ENCODE peak calls at places on chromosomes 16 and 17, in five cellular contexts. T is AG04450; O is CD8-positive, alpha-beta T cell; B is PC-3; E is stomach. S is an unnamed sample.

GRCh38 chr17:37516131-37516561 is 26.5 kb downstream of the DUSP14 start:
- DNase-seq in T (no peak), O (no peak), B (no peak), E (no peak), S (no peak)

GRCh38 chr17:6366144-6366755 is 68.7 kb downstream of the AIPL1 start:
- DNase-seq in T (no peak), O (no peak), B (peak), E (no peak), S (no peak)

GRCh38 chr17:63358111-63358839 is 87.8 kb downstream of the CYB561 start:
- DNase-seq in T (peak), O (no peak), B (no peak), E (no peak), S (no peak)

GRCh38 chr16:17367932-17368331 is 102.8 kb downstream of the XYLT1 start:
- DNase-seq in T (no peak), O (no peak), B (no peak), E (no peak), S (no peak)

GRCh38 chr17:80887639-80888175 is 103.9 kb upstream of the CHMP6 start:
- DNase-seq in T (no peak), O (no peak), B (no peak), E (no peak), S (no peak)

GRCh38 chr17:50939795-50940684 is 73.9 kb upstream of the TOB1 start:
- DNase-seq in T (no peak), O (no peak), B (no peak), E (no peak), S (peak)

GRCh38 chr17:21166599-21167265 is 40.0 kb downstream of the DHRS7B start:
- DNase-seq in T (no peak), O (no peak), B (no peak), E (no peak), S (no peak)

GRCh38 chr16:56610017-56610608 is 1.7 kb downstream of the MT2A start:
- DNase-seq in T (no peak), O (peak), B (peak), E (peak), S (peak)

GRCh38 chr16:85303354-85303883 is 191.1 kb upstream of the CIBAR2 start:
- DNase-seq in T (no peak), O (peak), B (no peak), E (peak), S (peak)

GRCh38 chr17:7745748-7746470 is 28.4 kb downstream of the DNAH2 start:
- DNase-seq in T (peak), O (no peak), B (peak), E (no peak), S (peak)

GRCh38 chr16:85995591-85996461 is 96.9 kb downstream of the IRF8 start:
- DNase-seq in T (no peak), O (no peak), B (no peak), E (peak), S (no peak)

GRCh38 chr17:42845918-42846593 is 1.7 kb downstream of the AOC2 start:
- DNase-seq in T (no peak), O (no peak), B (peak), E (no peak), S (no peak)

GRCh38 chr17:11899494-11899893 is 97.8 kb downstream of the ZNF18 start:
- DNase-seq in T (no peak), O (no peak), B (peak), E (no peak), S (no peak)

GRCh38 chr16:70582280-70582978 is 58.8 kb downstream of the SF3B3 start:
- DNase-seq in T (no peak), O (no peak), B (no peak), E (no peak), S (no peak)

GRCh38 chr16:9996191-9996590 is 186.0 kb downstream of the GRIN2A start:
- DNase-seq in T (no peak), O (no peak), B (no peak), E (no peak), S (no peak)

GRCh38 chr16:58197314-58198012 is 443 bp downstream of the CSNK2A2 start:
- DNase-seq in T (no peak), O (peak), B (no peak), E (no peak), S (no peak)

GRCh38 chr17:19975601-19976000 is 2.0 kb downstream of the AKAP10 start:
- DNase-seq in T (no peak), O (no peak), B (no peak), E (no peak), S (no peak)

GRCh38 chr17:65855245-65855644 is 293.8 kb upstream of the AXIN2 start:
- DNase-seq in T (no peak), O (no peak), B (peak), E (no peak), S (no peak)

GRCh38 chr17:80596760-80597608 is 52.3 kb downstream of the RPTOR start:
- DNase-seq in T (no peak), O (no peak), B (peak), E (no peak), S (no peak)

GRCh38 chr16:86579268-86580062 is 1.1 kb downstream of the FOXL1 start:
- DNase-seq in T (no peak), O (no peak), B (no peak), E (no peak), S (no peak)

GRCh38 chr17:60602385-60602742 is 2.4 kb downstream of the PPM1D start:
- DNase-seq in T (no peak), O (no peak), B (peak), E (no peak), S (no peak)

GRCh38 chr17:42067371-42068180 is 17.2 kb upstream of the C17orf113 start:
- DNase-seq in T (no peak), O (peak), B (peak), E (peak), S (no peak)

GRCh38 chr16:11253009-11253994 is 2.7 kb downstream of the SOCS1 start:
- DNase-seq in T (no peak), O (peak), B (no peak), E (no peak), S (no peak)

GRCh38 chr16:84396537-84397008 is 28.2 kb downstream of the ATP2C2 start:
- DNase-seq in T (no peak), O (no peak), B (peak), E (no peak), S (no peak)

GRCh38 chr16:56847173-56847948 is 17.6 kb upstream of the SLC12A3 start:
- DNase-seq in T (no peak), O (no peak), B (no peak), E (no peak), S (no peak)

GRCh38 chr16:89155851-89156739 is 15.5 kb upstream of the CDH15 start:
- DNase-seq in T (no peak), O (no peak), B (no peak), E (peak), S (no peak)

GRCh38 chr16:51872536-51872935 is 674.4 kb downstream of the TOX3 start:
- DNase-seq in T (no peak), O (no peak), B (no peak), E (no peak), S (no peak)

GRCh38 chr17:31096106-31096436 is 1.3 kb downstream of the NF1 start:
- DNase-seq in T (no peak), O (no peak), B (peak), E (no peak), S (no peak)

GRCh38 chr17:2158011-2158410 is 103.1 kb downstream of the HIC1 start:
- DNase-seq in T (peak), O (no peak), B (no peak), E (no peak), S (peak)

GRCh38 chr17:3911271-3912053 is 4.8 kb downstream of the P2RX1 start:
- DNase-seq in T (no peak), O (peak), B (no peak), E (no peak), S (peak)

DNA sequence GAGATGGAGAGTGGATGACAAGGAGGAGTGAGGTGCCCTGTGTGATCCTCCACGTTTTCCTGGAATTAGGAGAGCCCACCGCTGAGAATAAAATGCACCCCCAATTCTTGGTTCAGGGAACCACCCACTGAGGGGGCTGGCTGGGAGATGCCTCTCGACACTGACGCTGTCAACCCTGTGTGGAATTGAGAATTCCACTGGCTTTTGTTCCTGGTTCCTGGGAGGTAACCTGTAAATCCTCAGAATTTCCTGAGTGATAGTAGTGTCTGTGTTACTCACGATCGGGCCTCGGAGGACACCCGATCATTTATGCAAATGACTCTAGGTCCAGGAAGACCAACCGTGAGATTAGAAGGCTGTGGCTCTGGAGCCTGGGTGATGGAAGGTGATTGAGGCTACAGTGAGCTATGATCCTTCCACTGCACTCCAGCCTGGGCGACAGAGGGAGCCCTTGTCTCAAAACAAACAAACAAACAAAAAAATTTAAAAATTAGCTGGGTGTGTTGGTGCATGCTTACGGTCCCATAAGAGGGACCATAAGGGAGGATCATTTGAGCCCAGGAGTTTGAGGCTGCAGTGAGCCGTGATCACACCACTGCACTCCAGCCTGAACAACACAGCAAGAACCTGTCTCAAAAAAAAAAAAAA is 11.7 kb upstream of the PRPSAP1 start:
- DNase-seq in T (no peak), O (no peak), B (peak), E (no peak), S (no peak)
- TF ChIP-seq CTCF in T (no peak), O (no peak), B (peak), E (no peak), S (peak)

DNA sequence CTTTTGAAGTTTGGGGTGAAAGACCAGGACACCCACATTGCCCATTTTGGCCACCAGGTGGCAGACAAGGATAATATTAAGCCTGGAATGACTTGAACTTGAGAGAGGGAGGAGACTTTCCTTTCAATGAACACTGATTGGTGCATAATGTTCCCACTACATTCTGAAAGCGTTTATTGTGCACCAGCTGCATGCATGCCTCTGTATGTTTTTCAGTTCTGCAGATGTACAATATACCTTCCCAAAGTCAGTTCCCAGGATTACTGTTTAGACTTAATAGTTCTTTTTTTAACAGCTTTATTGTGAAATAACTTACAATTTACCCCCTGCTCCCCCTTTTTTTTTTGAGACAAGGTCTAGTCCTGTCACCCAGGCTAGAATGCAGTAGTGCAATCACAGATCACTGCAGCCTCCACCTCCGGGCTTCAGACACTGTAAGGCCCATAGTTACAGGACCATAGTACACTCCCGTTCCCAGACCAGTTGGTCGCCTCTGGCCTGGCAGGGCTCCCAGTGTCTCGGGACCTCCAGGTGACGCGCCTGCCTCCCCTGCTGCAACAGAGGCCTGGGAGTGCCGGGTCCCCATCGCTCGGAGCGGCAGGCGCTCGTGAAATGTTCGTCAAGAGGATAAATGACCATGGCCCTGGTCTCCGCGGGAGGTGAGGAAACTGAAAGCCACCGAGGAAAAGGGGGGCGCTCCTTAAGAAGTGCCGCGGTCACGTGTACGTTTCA is 12.2 kb downstream of the CES2 start:
- DNase-seq in T (peak), O (peak), B (peak), E (peak), S (peak)
- TF ChIP-seq CTCF in T (peak), O (peak), B (peak), E (no peak), S (peak)

GRCh38 chr17:45234641-45235040 is 13.0 kb downstream of the FMNL1 start:
- DNase-seq in T (no peak), O (peak), B (peak), E (no peak), S (no peak)
- TF ChIP-seq CTCF in T (peak), O (peak), B (peak), E (no peak), S (no peak)

DNA sequence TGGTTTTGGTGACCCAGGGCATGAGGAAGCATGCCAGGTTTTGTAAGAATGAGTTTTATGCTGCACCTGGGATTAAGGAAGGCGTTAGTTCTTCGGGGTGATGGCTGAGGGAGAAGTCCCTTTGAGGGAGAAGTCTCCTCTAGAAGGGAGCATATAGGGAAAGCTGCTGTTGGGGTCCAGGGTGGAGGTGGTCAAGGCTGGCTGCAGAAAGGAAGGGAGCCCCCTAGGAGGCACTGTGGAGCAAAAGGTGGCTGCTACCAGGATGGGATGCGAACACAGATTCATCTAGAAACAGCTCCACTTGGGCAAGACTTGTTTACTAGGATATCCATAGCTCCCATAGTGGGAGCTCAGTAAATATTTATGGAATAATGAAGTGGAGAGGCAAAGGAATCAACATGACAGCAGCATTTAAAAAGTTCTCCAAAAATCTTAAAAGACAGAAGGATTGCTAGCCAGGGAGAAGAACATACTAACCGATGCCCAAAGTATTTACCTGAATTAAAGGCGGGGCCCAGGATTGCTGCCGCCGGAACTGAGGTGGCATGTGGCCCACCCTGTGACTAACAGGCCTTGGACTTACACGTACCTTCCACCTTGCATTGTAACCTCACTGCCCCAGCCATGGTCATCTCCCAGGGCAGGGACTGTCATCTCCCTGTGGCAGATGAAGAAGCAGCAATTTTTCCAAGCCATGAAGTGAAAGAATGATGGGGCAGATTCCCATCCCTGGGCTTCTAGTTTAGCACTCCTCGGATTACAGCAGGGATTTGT is 7.1 kb upstream of the LPCAT2 start:
- DNase-seq in T (no peak), O (no peak), B (peak), E (no peak), S (no peak)
- TF ChIP-seq CTCF in T (peak), O (no peak), B (peak), E (no peak), S (peak)

GRCh38 chr16:63789603-63790002 is 1332.3 kb downstream of the CDH11 start:
- DNase-seq in T (no peak), O (no peak), B (peak), E (no peak), S (no peak)
- TF ChIP-seq CTCF in T (no peak), O (no peak), B (no peak), E (no peak), S (no peak)

GRCh38 chr17:35769895-35770486 is 9.3 kb downstream of the C17orf50 start:
- DNase-seq in T (no peak), O (no peak), B (no peak), E (no peak), S (no peak)
- TF ChIP-seq CTCF in T (peak), O (no peak), B (peak), E (no peak), S (no peak)

S was measured in CD14-positive monocyte.